ENCODE peak calls at places on chromosomes 13 and 19, in ten cellular contexts. E is HCT116, L is stomach, I is sigmoid colon, N is breast epithelium, R is H1, V is transverse colon, C is spleen, B is endothelial cell of umbilical vein, Y is HepG2. M is an unnamed sample. For H3K4me1, the result is how much of the 10 kb centered on the place peaks cover.

GRCh38 chr13:51148952-51149573 is 38.0 kb upstream of the C13orf42 start:
- DNase-seq in V (peak), Y (no peak), I (no peak), N (peak), R (no peak), B (peak), E (peak), C (no peak), L (no peak), M (no peak)

GRCh38 chr19:49489601-49490167 is 2.3 kb downstream of the RPL13A start:
- DNase-seq in R (no peak), Y (peak), B (no peak), I (no peak), E (no peak), C (no peak), V (no peak), N (no peak), L (no peak), M (no peak)

GRCh38 chr13:30421093-30422055 is 919 bp upstream of the UBE2L5 start:
- DNase-seq in C (peak), I (peak), L (peak), V (peak), N (peak), E (no peak), B (peak), R (peak), Y (no peak), M (peak)

GRCh38 chr13:99086149-99086868 is 108.4 kb upstream of the DOCK9 start:
- DNase-seq in V (peak), L (peak), R (peak), C (peak), N (no peak), B (peak), E (no peak), I (peak), Y (no peak), M (peak)

GRCh38 chr13:35866801-35867200 is 264.4 kb downstream of the DCLK1 start:
- DNase-seq in Y (no peak), I (no peak), N (no peak), V (no peak), R (no peak), B (no peak), C (no peak), L (no peak), E (no peak), M (no peak)

GRCh38 chr19:19591133-19591825 is 27.2 kb downstream of the PBX4 start:
- DNase-seq in L (peak), N (peak), C (no peak), R (no peak), I (no peak), V (peak), Y (peak), B (no peak), E (no peak), M (no peak)

GRCh38 chr13:110680852-110681251 is 25.1 kb downstream of the CARS2 start:
- DNase-seq in N (no peak), Y (peak), B (peak), R (peak), E (peak), L (no peak), C (peak), V (no peak), I (no peak), M (no peak)

GRCh38 chr19:533485-534058 is 2.0 kb downstream of the CDC34 start:
- DNase-seq in B (no peak), N (no peak), Y (no peak), L (no peak), I (peak), E (no peak), C (no peak), R (no peak), V (no peak), M (no peak)

GRCh38 chr13:45831851-45832250 is 19.7 kb downstream of the SIAH3 start:
- DNase-seq in R (peak), B (no peak), E (no peak), Y (no peak), I (no peak), L (no peak), N (no peak), V (no peak), C (no peak), M (no peak)

GRCh38 chr19:31277516-31277915 is 71.7 kb downstream of the TSHZ3 start:
- DNase-seq in L (no peak), R (no peak), Y (no peak), I (peak), E (no peak), B (no peak), C (peak), N (no peak), V (no peak), M (no peak)

DNA sequence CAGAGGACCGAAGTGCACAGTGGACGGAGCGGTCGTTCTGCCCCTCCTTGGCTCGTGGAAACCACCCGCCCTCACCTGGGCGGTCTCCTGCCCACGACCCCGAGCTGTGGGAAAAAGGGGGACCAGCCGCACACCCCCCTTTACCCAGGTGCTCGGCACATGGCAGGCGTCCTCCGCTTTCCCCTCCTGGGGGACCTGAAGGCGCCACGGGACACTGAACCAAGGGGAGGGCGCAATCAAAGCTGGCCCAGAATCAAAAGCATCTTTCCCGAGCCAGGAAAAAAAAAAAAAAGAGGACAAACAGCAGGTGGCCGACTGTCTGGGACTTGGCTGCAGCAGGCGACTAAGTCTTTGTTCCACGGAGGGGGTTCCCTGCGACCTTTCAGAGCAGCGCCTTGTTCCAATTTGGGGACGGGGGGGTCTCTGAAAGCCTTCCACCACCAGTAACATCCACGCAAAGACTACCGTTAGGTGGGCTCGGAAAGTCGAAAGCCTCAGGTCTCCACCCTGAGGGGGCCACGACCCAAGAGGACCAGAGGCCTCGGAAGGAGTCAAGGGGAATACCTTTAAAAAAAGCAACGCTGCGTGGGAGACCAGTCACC is 1.1 kb downstream of the MBD3 start:
- DNase-seq in R (no peak), N (no peak), I (no peak), L (no peak), C (no peak), V (no peak), Y (no peak), B (peak), E (no peak), M (no peak)
- TF ChIP-seq POLR2A in R (no peak), N (no peak), I (no peak), L (no peak), C (no peak), V (no peak), Y (peak), B (no peak), E (no peak), M (no peak)

GRCh38 chr19:13091400-13092161 is 11.1 kb downstream of the LYL1 start:
- DNase-seq in L (no peak), B (peak), I (peak), E (no peak), N (peak), V (no peak), R (peak), Y (no peak), C (no peak), M (no peak)

GRCh38 chr19:13092206-13092605 is 10.5 kb downstream of the LYL1 start:
- DNase-seq in Y (no peak), B (no peak), C (no peak), N (no peak), R (no peak), E (no peak), V (no peak), L (no peak), I (no peak), M (no peak)

GRCh38 chr19:13094285-13094595 is 8.4 kb downstream of the LYL1 start:
- DNase-seq in C (peak), N (no peak), L (no peak), Y (no peak), I (peak), E (no peak), R (no peak), B (no peak), V (no peak), M (no peak)

GRCh38 chr19:13093407-13094284 is 9.0 kb downstream of the LYL1 start:
- DNase-seq in Y (peak), E (peak), B (peak), V (peak), R (peak), C (peak), L (peak), I (peak), N (peak), M (peak)

DNA sequence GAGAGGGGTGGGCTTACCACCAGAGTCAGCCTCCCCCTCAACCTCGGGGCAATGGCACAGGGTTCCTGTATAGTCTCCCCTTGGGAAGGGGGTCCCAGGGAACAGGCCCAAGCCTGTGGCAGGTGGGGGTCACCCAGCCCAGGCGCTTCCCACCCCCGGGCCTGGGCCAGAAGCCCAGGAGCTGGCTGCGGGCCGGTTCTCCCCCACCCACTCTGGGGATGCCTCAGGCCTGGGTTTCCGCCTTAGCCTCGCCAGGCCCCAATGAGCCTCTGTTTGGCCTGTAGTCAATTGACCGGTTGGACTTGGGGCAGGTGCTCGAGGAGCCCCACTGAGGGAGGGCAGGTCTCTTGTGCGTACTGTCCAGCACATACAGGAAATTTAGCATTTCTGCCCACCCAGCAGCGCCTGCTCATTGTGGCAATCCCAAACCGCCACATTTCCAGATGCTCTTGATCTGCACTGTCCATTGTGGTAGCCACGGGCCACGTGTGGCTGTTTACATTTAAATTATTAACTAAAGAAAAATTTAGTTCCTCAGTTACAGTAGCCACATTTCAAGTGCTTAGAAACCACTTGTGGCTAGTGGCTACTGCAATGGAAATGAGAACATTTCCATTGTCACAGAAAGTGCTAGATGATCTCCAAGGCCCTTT is 9.9 kb downstream of the LYL1 start:
- DNase-seq in N (no peak), C (no peak), L (no peak), R (no peak), I (no peak), V (no peak), E (no peak), B (peak), Y (peak), M (no peak)
- H3K4me1 ChIP-seq in N (under half), C (under half), L (half or more), R (under half), I (half or more), V (half or more), E (under half), B (under half), Y (under half), M (half or more)

DNA sequence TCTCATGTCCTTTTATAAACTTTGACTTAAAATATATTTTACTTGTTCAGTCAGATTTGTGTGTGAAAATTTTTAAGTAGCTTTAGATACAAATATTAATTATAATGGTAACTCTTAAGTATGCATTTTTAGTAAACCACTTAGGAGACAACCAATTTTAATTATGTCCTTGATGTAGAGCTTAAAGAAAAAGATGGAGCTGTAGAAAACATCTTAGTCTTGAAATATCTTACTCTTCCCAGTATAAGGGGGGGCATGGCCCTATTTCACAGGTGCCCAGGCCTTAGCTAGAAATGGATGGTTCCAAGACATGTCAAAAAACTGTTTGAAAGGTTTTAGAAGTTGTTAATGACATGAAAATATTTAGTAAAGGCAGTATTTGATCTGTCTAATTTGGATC is 43.4 kb upstream of the CEACAM21 start:
- DNase-seq in B (no peak), R (no peak), Y (no peak), E (no peak), I (no peak), L (no peak), V (no peak), C (no peak), N (no peak), M (no peak)
- TF ChIP-seq POLR2AphosphoS5 in B (no peak), R (no peak), Y (no peak), E (no peak), I (no peak), L (no peak), V (no peak), C (no peak), N (no peak), M (no peak)

DNA sequence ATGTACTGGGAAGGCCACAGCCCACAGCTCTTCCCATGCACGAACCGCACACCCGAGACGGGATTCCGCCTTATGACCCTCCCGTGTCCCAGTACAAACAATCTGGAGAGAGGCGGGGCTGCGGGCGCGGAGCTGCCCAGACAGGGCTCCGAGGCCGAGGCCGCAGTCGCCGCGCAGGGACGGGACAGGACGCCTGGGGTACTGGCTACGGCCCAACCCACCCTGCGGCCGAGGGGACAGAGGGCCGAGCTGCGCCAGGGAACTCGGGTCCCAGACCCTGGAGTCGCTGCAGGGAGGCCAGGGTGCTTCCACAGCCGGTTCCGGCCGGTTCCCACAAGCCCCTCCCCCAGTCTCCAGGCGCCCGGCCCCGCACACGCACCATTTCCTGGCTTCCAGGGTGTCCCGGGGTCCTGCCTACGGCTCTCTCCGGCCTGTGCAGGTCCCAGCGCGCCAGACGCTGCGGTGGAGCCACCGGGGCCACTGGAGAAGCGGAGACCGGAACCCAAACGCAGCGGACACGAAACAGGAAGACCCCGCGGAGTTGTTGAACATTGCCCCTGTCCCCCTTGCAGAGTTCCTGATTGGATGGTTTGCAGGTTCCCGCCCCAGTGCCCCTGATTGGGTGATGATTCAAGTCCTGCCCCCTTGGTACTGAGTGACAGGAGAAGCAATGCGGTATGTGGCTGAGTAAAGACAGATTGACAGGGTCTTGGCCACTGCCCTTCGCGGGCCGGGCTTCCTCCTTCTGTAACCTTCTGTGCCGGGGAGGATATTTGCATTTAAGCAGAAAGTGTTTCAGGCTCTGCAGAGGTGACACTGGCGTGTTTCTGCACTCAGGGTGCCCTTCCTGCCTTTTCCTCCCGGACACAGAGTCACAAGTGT is at the start of gene ZNF564:
- DNase-seq in E (peak), I (peak), L (peak), B (peak), C (peak), N (peak), Y (peak), R (peak), V (peak), M (peak)
- TF ChIP-seq POLR2A in E (peak), I (peak), L (no peak), B (peak), C (peak), N (no peak), Y (peak), R (peak), V (peak), M (peak)

GRCh38 chr13:97267418-97268059 is 45.4 kb downstream of the MBNL2 start:
- DNase-seq in B (no peak), Y (no peak), I (no peak), E (no peak), R (peak), C (no peak), L (no peak), N (peak), V (no peak), M (no peak)
- H3K4me1 ChIP-seq in B (half or more), Y (half or more), I (half or more), E (half or more), R (under half), C (under half), L (half or more), N (under half), V (under half), M (under half)

DNA sequence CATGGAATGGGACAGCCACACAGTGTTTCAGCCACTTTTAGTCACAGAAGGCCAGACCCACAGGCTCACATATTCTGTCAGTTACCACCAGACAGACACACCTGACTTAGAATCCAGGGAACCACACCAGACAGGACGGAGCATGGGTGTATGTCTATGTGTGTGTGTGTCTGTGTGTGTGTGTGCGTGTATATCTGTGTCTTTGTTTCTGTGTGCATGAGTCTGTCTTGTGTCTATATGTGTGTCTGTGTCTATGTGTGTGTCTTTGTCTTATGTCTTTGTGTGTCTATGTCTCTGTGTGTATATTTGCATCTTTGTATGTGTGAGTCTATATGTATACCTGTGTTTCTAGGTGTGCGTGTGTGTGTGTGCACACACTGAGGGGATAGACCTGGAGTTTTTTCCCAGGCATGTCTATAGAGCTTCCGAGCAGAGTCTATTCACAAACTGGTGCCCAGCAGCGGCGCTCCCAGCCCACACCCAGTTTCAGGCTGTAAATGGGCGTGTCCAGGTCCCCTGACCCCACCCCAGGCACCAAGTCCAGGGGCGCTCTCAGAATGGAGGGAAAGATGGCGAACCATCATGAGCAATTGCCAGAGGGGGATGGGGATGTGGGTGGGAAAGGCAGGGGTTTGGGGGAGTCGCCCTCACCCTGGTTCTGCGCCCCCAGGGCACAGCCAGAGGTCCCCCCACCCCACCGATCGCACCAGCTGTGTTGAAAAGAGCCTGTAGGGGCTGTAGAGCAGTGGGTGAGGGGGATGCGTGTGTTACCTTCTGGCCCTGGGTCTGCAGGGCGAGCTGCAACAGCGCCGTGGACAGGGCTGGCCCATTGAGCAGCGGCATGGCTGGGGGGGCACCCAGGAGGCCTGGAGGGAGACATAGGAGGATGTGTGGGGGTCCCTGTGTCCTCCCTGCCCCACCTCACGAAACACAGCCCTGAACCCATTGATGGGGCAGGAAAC is 6.3 kb upstream of the FDX2 start:
- DNase-seq in E (no peak), N (no peak), R (no peak), B (no peak), V (peak), L (no peak), I (no peak), C (no peak), Y (no peak), M (no peak)
- TF ChIP-seq POLR2AphosphoS5 in E (no peak), N (no peak), R (peak), B (peak), V (peak), L (no peak), I (no peak), C (no peak), Y (no peak), M (no peak)

DNA sequence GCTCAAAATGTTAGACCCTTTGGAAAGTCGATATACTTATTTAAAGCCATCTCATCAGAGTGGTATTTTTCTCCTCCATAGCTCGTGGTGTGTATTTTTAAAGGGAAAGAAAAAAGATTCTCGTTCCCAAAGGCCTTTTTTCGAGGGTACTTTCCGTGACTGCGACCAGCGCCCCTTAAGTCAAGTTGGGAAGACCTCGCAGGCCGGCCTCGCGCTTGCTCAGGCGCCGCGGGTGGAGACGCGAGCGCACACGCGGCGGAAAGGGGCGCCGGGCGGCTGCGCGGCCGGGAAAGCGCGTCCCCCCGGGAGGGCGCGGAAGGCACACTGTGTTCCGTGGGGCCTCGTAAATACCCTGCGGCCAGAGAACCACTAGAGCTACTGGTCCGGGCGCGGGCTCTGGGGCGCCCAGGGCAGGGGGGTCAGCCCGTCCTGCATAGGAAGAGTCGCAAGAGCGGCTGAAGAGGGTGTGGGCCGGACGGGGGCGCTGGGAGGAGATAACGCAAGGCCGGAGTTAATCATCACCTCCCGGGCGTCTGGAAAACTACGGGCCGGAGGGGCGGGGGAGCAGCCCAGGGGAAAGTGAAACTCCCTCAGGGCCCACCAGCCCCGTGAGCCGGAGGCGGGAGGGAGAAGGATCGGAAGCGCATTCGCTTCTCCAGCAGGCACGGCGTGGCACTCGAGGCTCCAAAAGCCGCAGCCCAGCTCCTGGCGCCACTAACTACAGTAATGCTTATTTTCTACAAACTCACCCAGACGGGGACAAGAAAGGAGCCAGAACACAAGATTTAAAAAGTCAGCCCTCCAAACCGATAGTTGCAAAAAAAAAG is 1.2 kb upstream of the WBP4 start:
- DNase-seq in Y (peak), B (peak), R (peak), I (peak), N (peak), V (peak), L (peak), E (peak), C (peak), M (peak)
- TF ChIP-seq POLR2A in Y (peak), B (peak), R (peak), I (peak), N (no peak), V (peak), L (no peak), E (peak), C (peak), M (no peak)

M was measured in suprapubic skin.